ENCODE peak calls at places on chromosomes 12 and 14, in four cellular contexts. One of them, this sample, is unnamed. For H3K4me1, the result is how much of the 10 kb centered on the place peaks cover.

GRCh38 chr14:92673601-92674000 is 74.8 kb downstream of the LGMN start:
- DNase-seq in vagina: no peak
- DNase-seq in sigmoid colon: peak
- DNase-seq in H1: no peak
- DNase-seq in this sample: no peak

GRCh38 chr12:79063258-79063657 is 198.7 kb downstream of the SYT1 start:
- DNase-seq in vagina: no peak
- DNase-seq in sigmoid colon: no peak
- DNase-seq in H1: no peak
- DNase-seq in this sample: no peak

GRCh38 chr14:69005432-69006148 is 26.5 kb upstream of the ACTN1 start:
- DNase-seq in vagina: no peak
- DNase-seq in sigmoid colon: peak
- DNase-seq in H1: no peak
- DNase-seq in this sample: peak

GRCh38 chr12:62363506-62363905 is 103.1 kb upstream of the MON2 start:
- DNase-seq in vagina: no peak
- DNase-seq in sigmoid colon: no peak
- DNase-seq in H1: no peak
- DNase-seq in this sample: no peak

GRCh38 chr12:45122776-45123380 is 72.0 kb upstream of the DBX2 start:
- DNase-seq in vagina: no peak
- DNase-seq in sigmoid colon: no peak
- DNase-seq in H1: no peak
- DNase-seq in this sample: no peak

GRCh38 chr12:2288001-2288400 is 235.2 kb downstream of the CACNA1C start:
- DNase-seq in vagina: no peak
- DNase-seq in sigmoid colon: no peak
- DNase-seq in H1: no peak
- DNase-seq in this sample: no peak

GRCh38 chr12:72241552-72241951 is 30.6 kb upstream of the TRHDE start:
- DNase-seq in vagina: no peak
- DNase-seq in sigmoid colon: no peak
- DNase-seq in H1: no peak
- DNase-seq in this sample: no peak

GRCh38 chr14:71591929-71592328 is 340.3 kb upstream of the RGS6 start:
- DNase-seq in vagina: no peak
- DNase-seq in sigmoid colon: no peak
- DNase-seq in H1: no peak
- DNase-seq in this sample: no peak

GRCh38 chr14:54688229-54688628 is 121.3 kb downstream of the SAMD4A start:
- DNase-seq in vagina: no peak
- DNase-seq in sigmoid colon: no peak
- DNase-seq in H1: no peak
- DNase-seq in this sample: no peak

GRCh38 chr12:109947511-109947910 is 47.4 kb downstream of the TCHP start:
- DNase-seq in vagina: no peak
- DNase-seq in sigmoid colon: no peak
- DNase-seq in H1: no peak
- DNase-seq in this sample: no peak

GRCh38 chr14:55077155-55077554 is 25.7 kb downstream of the MAPK1IP1L start:
- DNase-seq in vagina: no peak
- DNase-seq in sigmoid colon: no peak
- DNase-seq in H1: no peak
- DNase-seq in this sample: peak

GRCh38 chr12:95117178-95117599 is 43.8 kb upstream of the NR2C1 start:
- DNase-seq in vagina: no peak
- DNase-seq in sigmoid colon: peak
- DNase-seq in H1: no peak
- DNase-seq in this sample: peak

GRCh38 chr14:100892496-100893227 is 10.9 kb downstream of the RTL1 start:
- DNase-seq in vagina: peak
- DNase-seq in sigmoid colon: peak
- DNase-seq in H1: no peak
- DNase-seq in this sample: peak

GRCh38 chr12:52769354-52769753 is 7.8 kb downstream of the KRT76 start:
- DNase-seq in vagina: no peak
- DNase-seq in sigmoid colon: no peak
- DNase-seq in H1: no peak
- DNase-seq in this sample: no peak

GRCh38 chr12:102429755-102430154 is 50.6 kb downstream of the IGF1 start:
- DNase-seq in vagina: no peak
- DNase-seq in sigmoid colon: peak
- DNase-seq in H1: no peak
- DNase-seq in this sample: no peak

GRCh38 chr12:84862190-84862589 is 50.4 kb downstream of the SLC6A15 start:
- DNase-seq in vagina: no peak
- DNase-seq in sigmoid colon: no peak
- DNase-seq in H1: no peak
- DNase-seq in this sample: no peak

GRCh38 chr12:34397591-34398365 is 375.5 kb downstream of the ALG10 start:
- DNase-seq in vagina: peak
- DNase-seq in sigmoid colon: peak
- DNase-seq in H1: no peak
- DNase-seq in this sample: peak

GRCh38 chr14:47843236-47843635 is 167.8 kb upstream of the MDGA2 start:
- DNase-seq in vagina: no peak
- DNase-seq in sigmoid colon: no peak
- DNase-seq in H1: no peak
- DNase-seq in this sample: no peak

GRCh38 chr12:76432733-76433132 is 84.5 kb upstream of the BBS10 start:
- DNase-seq in vagina: no peak
- DNase-seq in sigmoid colon: no peak
- DNase-seq in H1: no peak
- DNase-seq in this sample: no peak

GRCh38 chr14:36605506-36605857 is 23.1 kb upstream of the NKX2-8 start:
- DNase-seq in vagina: no peak
- DNase-seq in sigmoid colon: no peak
- DNase-seq in H1: no peak
- DNase-seq in this sample: no peak

GRCh38 chr12:130205531-130205930 is 43.3 kb downstream of the FZD10 start:
- DNase-seq in vagina: peak
- DNase-seq in sigmoid colon: no peak
- DNase-seq in H1: no peak
- DNase-seq in this sample: no peak

GRCh38 chr14:53946404-53947400 is 9.9 kb downstream of the BMP4 start:
- DNase-seq in vagina: no peak
- DNase-seq in sigmoid colon: no peak
- DNase-seq in H1: no peak
- DNase-seq in this sample: no peak

GRCh38 chr14:68548194-68549056 is 244.4 kb downstream of the ZFP36L1 start:
- DNase-seq in vagina: no peak
- DNase-seq in sigmoid colon: peak
- DNase-seq in H1: no peak
- DNase-seq in this sample: peak

GRCh38 chr14:61190341-61190740 is 90.8 kb downstream of the TMEM30B start:
- DNase-seq in vagina: no peak
- DNase-seq in sigmoid colon: no peak
- DNase-seq in H1: no peak
- DNase-seq in this sample: no peak
- H3K4me1 ChIP-seq in vagina: under half
- H3K4me1 ChIP-seq in sigmoid colon: under half
- H3K4me1 ChIP-seq in H1: under half
- H3K4me1 ChIP-seq in this sample: under half

DNA sequence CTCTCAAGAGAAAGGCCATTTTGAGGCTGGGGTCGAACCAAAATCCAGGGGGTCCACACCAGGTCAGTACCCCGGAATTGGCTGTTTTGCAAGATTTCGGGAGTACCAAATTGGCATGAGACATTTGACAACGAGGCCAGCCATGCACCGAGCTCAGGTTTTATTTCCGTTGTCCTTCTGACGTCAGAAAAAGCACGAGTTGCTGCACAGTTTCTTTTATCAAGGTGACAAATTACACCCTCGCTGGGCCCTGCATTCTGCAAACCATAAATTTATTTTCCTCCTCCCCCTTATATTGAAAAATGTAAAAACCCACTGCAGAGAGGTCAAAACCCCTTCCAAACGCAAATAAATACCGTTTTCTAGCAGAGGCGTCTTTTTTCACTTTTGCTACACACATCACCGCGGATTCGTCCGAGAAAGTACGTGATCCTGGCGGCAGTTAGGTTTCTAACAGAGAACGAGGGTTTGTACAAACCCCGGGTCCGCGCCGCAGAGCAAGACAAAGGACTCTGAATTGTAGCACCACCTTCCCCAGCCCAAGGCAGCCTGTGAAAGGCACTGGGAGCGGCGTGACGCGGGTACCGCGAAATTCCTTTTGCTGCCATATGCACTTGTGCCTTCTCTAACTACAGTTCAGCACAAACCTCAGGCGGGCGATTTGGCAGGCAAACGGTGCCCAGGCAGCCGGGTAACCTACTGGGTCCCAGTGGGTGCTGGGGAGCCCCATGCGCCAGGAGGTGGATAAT is 1.8 kb downstream of the SLC38A1 start:
- DNase-seq in vagina: no peak
- DNase-seq in sigmoid colon: peak
- DNase-seq in H1: no peak
- DNase-seq in this sample: peak
- TF ChIP-seq POLR2AphosphoS5 in vagina: no peak
- TF ChIP-seq POLR2AphosphoS5 in sigmoid colon: no peak
- TF ChIP-seq POLR2AphosphoS5 in H1: peak
- TF ChIP-seq POLR2AphosphoS5 in this sample: peak

GRCh38 chr12:50246873-50247612 is 36.3 kb downstream of the LIMA1 start:
- DNase-seq in vagina: no peak
- DNase-seq in sigmoid colon: peak
- DNase-seq in H1: no peak
- DNase-seq in this sample: peak

GRCh38 chr12:50248406-50248805 is 34.9 kb downstream of the LIMA1 start:
- DNase-seq in vagina: no peak
- DNase-seq in sigmoid colon: no peak
- DNase-seq in H1: no peak
- DNase-seq in this sample: no peak

GRCh38 chr12:50251619-50252300 is 31.6 kb downstream of the LIMA1 start:
- DNase-seq in vagina: no peak
- DNase-seq in sigmoid colon: no peak
- DNase-seq in H1: no peak
- DNase-seq in this sample: no peak

GRCh38 chr12:50248883-50249282 is 34.4 kb downstream of the LIMA1 start:
- DNase-seq in vagina: no peak
- DNase-seq in sigmoid colon: no peak
- DNase-seq in H1: no peak
- DNase-seq in this sample: no peak

GRCh38 chr12:50249464-50250229 is 33.7 kb downstream of the LIMA1 start:
- DNase-seq in vagina: no peak
- DNase-seq in sigmoid colon: no peak
- DNase-seq in H1: no peak
- DNase-seq in this sample: no peak
- H3K4me1 ChIP-seq in vagina: under half
- H3K4me1 ChIP-seq in sigmoid colon: under half
- H3K4me1 ChIP-seq in H1: under half
- H3K4me1 ChIP-seq in this sample: under half

DNA sequence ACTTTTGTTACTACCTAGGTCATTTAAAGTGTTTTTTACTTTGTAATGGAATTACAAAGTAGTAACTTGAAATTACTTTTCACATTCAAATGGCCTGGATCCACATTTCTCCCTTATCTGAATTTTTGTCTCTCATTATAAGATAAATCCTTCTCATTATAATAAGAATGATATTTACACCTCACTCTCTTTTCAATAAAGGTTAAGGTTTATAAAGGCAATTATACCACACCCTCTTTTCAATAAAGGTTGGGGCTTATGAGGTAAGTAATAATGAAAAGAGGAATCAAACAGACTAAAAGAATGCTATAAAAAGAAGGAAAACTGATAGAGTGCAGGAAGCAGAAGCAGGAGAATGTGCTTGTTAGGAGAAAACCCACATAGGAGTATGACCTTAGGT is 210.8 kb downstream of the ACSS3 start:
- DNase-seq in vagina: no peak
- DNase-seq in sigmoid colon: no peak
- DNase-seq in H1: no peak
- DNase-seq in this sample: no peak
- TF ChIP-seq POLR2AphosphoS5 in vagina: no peak
- TF ChIP-seq POLR2AphosphoS5 in sigmoid colon: no peak
- TF ChIP-seq POLR2AphosphoS5 in H1: no peak
- TF ChIP-seq POLR2AphosphoS5 in this sample: no peak

GRCh38 chr12:70242695-70243509 is at the start of gene CNOT2:
- DNase-seq in vagina: no peak
- DNase-seq in sigmoid colon: peak
- DNase-seq in H1: peak
- DNase-seq in this sample: peak

GRCh38 chr12:70241845-70242244 is 1.4 kb upstream of the CNOT2 start:
- DNase-seq in vagina: no peak
- DNase-seq in sigmoid colon: no peak
- DNase-seq in H1: no peak
- DNase-seq in this sample: no peak

GRCh38 chr12:70245458-70245857 is 2.2 kb downstream of the CNOT2 start:
- DNase-seq in vagina: no peak
- DNase-seq in sigmoid colon: no peak
- DNase-seq in H1: no peak
- DNase-seq in this sample: no peak

GRCh38 chr12:70246580-70246979 is 3.3 kb downstream of the CNOT2 start:
- DNase-seq in vagina: no peak
- DNase-seq in sigmoid colon: no peak
- DNase-seq in H1: no peak
- DNase-seq in this sample: no peak

DNA sequence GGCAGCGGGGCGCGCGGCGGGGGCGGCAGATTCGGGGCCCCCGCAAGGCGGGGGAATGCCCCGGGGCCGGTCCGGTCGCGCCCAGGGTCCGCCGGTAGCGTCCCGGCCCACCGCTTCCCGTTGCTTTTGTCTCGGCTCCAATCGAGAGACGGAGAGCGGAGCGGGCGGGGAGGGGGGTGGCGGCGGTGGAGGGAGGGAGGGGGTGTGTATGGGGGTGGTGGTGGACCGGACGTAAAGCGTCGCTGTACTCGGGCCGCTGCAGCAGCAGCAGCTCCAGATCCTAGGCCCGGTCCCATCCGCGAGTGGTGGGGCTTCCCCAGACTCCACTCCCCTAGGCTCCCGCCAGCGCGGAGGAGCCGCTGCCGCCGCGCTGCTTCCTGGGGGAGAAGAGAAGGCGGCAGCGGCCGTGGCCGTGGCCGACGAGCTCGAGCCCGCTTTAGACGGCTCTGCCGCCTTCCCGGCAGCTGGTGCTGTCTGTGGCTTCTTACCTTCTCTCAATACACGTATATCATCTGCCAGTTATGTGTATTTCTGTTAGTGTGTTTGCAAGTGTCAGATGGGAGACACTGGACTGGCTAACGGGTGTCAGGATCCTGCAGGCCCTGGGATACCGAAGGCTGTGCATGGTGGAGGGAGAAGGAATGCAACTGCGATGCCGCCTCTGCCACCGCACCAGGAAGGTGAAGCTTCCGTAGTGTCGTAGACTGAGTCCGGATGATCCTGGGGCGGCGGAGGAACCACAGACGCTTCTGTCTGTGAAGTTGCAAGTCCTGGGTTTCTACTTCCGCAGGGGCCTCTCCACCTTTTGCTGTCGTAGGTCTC is 488 bp downstream of the CNOT2 start:
- DNase-seq in vagina: no peak
- DNase-seq in sigmoid colon: peak
- DNase-seq in H1: no peak
- DNase-seq in this sample: peak
- H3K4me1 ChIP-seq in vagina: half or more
- H3K4me1 ChIP-seq in sigmoid colon: under half
- H3K4me1 ChIP-seq in H1: under half
- H3K4me1 ChIP-seq in this sample: under half

This sample was measured in stomach.